ENCODE peak calls at places on chromosomes 6 and 20, in four cellular contexts. I is Peyer's patch, Y is sigmoid colon, C is GM12864. R is an unnamed sample.

GRCh38 chr20:35690265-35690664 is 8.9 kb downstream of the NFS1 start:
- DNase-seq in I (no peak), Y (peak), C (no peak), R (no peak)

GRCh38 chr6:163694988-163695942 is 280.7 kb downstream of the QKI start:
- DNase-seq in I (no peak), Y (no peak), C (no peak), R (no peak)

GRCh38 chr20:2599265-2600060 is 53.0 kb upstream of the NOP56 start:
- DNase-seq in I (no peak), Y (no peak), C (no peak), R (no peak)

GRCh38 chr6:223136-223535 is 69.2 kb upstream of the DUSP22 start:
- DNase-seq in I (no peak), Y (no peak), C (no peak), R (no peak)

GRCh38 chr6:169725270-169726048 is 1.2 kb upstream of the PHF10 start:
- DNase-seq in I (peak), Y (peak), C (no peak), R (peak)

GRCh38 chr20:36315545-36316351 is 9.6 kb downstream of the DLGAP4 start:
- DNase-seq in I (no peak), Y (peak), C (no peak), R (no peak)

GRCh38 chr20:40687384-40688128 is 1.5 kb downstream of the MAFB start:
- DNase-seq in I (no peak), Y (no peak), C (no peak), R (no peak)

GRCh38 chr6:68876792-68877493 is 241.9 kb downstream of the ADGRB3 start:
- DNase-seq in I (no peak), Y (no peak), C (no peak), R (no peak)

GRCh38 chr6:106132153-106132698 is 46.1 kb downstream of the PRDM1 start:
- DNase-seq in I (no peak), Y (no peak), C (no peak), R (no peak)

GRCh38 chr6:105642708-105643107 is 239.8 kb upstream of the PREP start:
- DNase-seq in I (no peak), Y (no peak), C (no peak), R (no peak)

GRCh38 chr20:19408971-19409370 is 196.5 kb downstream of the SLC24A3 start:
- DNase-seq in I (no peak), Y (no peak), C (no peak), R (no peak)

DNA sequence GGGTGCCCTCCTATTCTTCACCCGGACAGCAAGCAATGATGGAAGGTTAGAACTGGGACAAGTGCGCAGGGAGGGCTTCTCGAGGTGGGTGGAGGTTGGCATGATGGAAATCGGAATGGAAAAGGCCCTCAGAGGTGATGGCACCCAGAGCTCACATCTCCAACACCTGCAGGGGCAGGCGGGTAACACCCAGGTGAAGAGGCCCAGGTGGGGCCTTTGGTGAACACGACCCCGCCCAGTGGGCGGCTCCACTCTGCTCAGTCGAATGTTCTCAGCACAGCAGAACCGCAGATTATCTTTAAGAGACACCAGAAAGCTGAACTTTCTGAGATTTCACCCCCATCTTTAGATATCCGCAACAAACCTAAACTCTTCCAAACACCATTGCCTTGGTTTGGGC is 45.1 kb downstream of the BPIFB1 start:
- DNase-seq in I (no peak), Y (no peak), C (no peak), R (no peak)
- H3K4me3 ChIP-seq in I (no peak), Y (no peak), C (no peak), R (no peak)

GRCh38 chr6:41723178-41723935 is 12.1 kb downstream of the TFEB start:
- DNase-seq in I (peak), Y (peak), C (no peak), R (no peak)
- H3K4me3 ChIP-seq in I (no peak), Y (no peak), C (peak), R (no peak)

GRCh38 chr20:58261660-58262059 is 33.2 kb upstream of the ANKRD60 start:
- DNase-seq in I (no peak), Y (no peak), C (no peak), R (no peak)

GRCh38 chr20:58256307-58256706 is 27.9 kb upstream of the ANKRD60 start:
- DNase-seq in I (no peak), Y (no peak), C (no peak), R (no peak)

GRCh38 chr20:58264271-58264670 is 35.8 kb upstream of the ANKRD60 start:
- DNase-seq in I (no peak), Y (no peak), C (no peak), R (no peak)

GRCh38 chr20:58256842-58257241 is 28.4 kb upstream of the ANKRD60 start:
- DNase-seq in I (no peak), Y (no peak), C (no peak), R (no peak)

DNA sequence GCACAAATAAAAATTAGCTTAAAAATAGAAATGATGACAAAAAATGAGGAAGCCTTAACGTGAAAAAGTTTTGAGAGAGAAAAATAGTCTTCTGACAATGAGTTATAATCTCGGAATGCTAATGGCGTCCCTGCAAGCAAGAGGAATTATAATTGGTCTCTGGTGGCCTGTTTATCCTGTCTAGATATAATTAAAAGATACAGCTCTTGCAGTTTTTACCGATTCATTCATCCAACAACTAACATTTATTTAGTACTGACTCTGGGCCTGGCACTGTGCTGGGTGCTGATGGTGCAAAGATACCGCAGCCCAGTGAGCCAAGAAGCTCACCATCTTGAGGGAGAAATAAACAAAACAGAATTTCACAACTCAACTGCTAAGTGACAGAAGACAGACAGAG is 31.6 kb upstream of the ANKRD60 start:
- DNase-seq in I (no peak), Y (no peak), C (no peak), R (no peak)
- H3K4me3 ChIP-seq in I (no peak), Y (no peak), C (no peak), R (no peak)

GRCh38 chr20:32031007-32031958 is 20.8 kb upstream of the HCK start:
- DNase-seq in I (peak), Y (peak), C (no peak), R (peak)
- H3K4me3 ChIP-seq in I (peak), Y (no peak), C (peak), R (no peak)

DNA sequence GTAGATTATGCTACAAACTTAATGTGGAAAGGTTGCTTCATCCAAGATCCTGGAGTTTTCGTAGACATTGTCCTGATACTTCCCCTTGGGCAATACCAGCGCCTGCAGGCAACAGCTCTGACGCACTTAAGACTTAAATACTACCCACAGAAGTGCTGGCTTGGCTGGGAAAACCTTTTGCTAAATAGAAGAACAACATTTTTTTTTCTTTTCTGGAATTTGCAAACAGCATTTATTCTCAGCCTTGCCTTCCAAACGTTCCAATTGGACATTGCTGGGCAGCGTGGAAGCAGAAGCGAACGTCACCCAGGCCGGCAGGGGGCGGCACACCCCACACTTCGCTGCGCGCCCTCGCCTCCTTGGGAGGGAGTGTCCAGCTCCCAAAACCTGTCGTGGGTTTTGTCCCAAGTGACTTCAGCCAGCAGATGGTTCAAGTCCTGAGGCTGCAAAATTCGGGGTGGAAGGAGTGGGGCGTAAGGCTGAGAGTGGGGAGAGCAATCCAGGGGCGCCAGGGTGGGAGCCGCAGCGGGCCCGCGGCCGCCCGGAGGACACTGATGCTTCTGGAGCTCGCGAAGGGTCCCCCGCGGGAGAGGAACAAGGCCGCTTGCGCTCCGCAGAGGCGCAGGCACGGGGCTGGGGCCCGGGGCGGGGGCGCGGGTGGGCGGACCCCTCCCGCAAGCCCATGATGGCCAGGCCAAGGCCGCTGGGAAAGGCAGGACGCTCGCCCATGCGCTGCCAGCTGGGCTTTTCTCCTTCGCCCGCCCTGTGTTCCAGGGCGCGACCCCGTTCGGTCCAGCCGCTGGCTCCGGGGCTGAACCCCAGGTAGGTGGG is 60.8 kb upstream of the MAP3K4 start:
- DNase-seq in I (peak), Y (peak), C (no peak), R (peak)
- H3K4me3 ChIP-seq in I (peak), Y (peak), C (peak), R (no peak)

GRCh38 chr6:42928748-42929087 is 562 bp upstream of the CNPY3 start:
- DNase-seq in I (peak), Y (no peak), C (no peak), R (no peak)
- H3K4me3 ChIP-seq in I (peak), Y (peak), C (peak), R (peak)